ENCODE peak calls at places on chromosomes 2 and 18, in nine cellular contexts. One of them, this sample, is unnamed.
A peak's percentile ranks its signal among the peaks of the same experiment; 100 is the strongest.

GRCh38 chr2:118847447-118848172 is at the start of gene EN1:
- DNase-seq in ovary: no peak
- DNase-seq in upper lobe of left lung: peak; percentile 84
- DNase-seq in transverse colon: no peak
- DNase-seq in H1: no peak
- DNase-seq in stomach: no peak
- DNase-seq in K562: peak; percentile 91
- DNase-seq in tibial nerve: no peak
- DNase-seq in SK-N-SH: peak; percentile 61
- DNase-seq in this sample: no peak

GRCh38 chr2:121075006-121075545 is 209.9 kb downstream of the TFCP2L1 start:
- DNase-seq in SK-N-SH: peak; percentile 80
- DNase-seq in transverse colon: peak; percentile 18
- DNase-seq in ovary: peak; percentile 78
- DNase-seq in tibial nerve: peak; percentile 19
- DNase-seq in stomach: peak; percentile 54
- DNase-seq in K562: peak; percentile 85
- DNase-seq in H1: peak; percentile 97
- DNase-seq in upper lobe of left lung: no peak
- DNase-seq in this sample: no peak

GRCh38 chr2:46025683-46026082 is 271.5 kb upstream of the EPAS1 start:
- DNase-seq in tibial nerve: no peak
- DNase-seq in stomach: no peak
- DNase-seq in SK-N-SH: no peak
- DNase-seq in K562: no peak
- DNase-seq in ovary: no peak
- DNase-seq in upper lobe of left lung: no peak
- DNase-seq in H1: no peak
- DNase-seq in transverse colon: no peak
- DNase-seq in this sample: no peak

GRCh38 chr2:233566141-233566956 is at the start of gene USP40:
- DNase-seq in H1: peak; percentile 83
- DNase-seq in stomach: peak; percentile 89
- DNase-seq in ovary: peak; percentile 87
- DNase-seq in upper lobe of left lung: peak; percentile 95
- DNase-seq in tibial nerve: peak; percentile 65
- DNase-seq in K562: peak; percentile 78
- DNase-seq in transverse colon: peak; percentile 88
- DNase-seq in SK-N-SH: peak; percentile 90
- DNase-seq in this sample: peak; percentile 96

GRCh38 chr2:204535764-204536163 is 9.5 kb upstream of the PARD3B start:
- DNase-seq in K562: no peak
- DNase-seq in SK-N-SH: no peak
- DNase-seq in stomach: no peak
- DNase-seq in H1: no peak
- DNase-seq in upper lobe of left lung: no peak
- DNase-seq in transverse colon: no peak
- DNase-seq in ovary: no peak
- DNase-seq in tibial nerve: no peak
- DNase-seq in this sample: no peak

GRCh38 chr2:234953116-234954031 is 1.6 kb downstream of the SH3BP4 start:
- DNase-seq in tibial nerve: no peak
- DNase-seq in H1: no peak
- DNase-seq in K562: no peak
- DNase-seq in ovary: no peak
- DNase-seq in upper lobe of left lung: no peak
- DNase-seq in SK-N-SH: no peak
- DNase-seq in transverse colon: no peak
- DNase-seq in stomach: peak; percentile 58
- DNase-seq in this sample: no peak

GRCh38 chr18:72651033-72651432 is 106.9 kb upstream of the CBLN2 start:
- DNase-seq in ovary: no peak
- DNase-seq in SK-N-SH: no peak
- DNase-seq in K562: no peak
- DNase-seq in upper lobe of left lung: no peak
- DNase-seq in stomach: no peak
- DNase-seq in transverse colon: no peak
- DNase-seq in H1: no peak
- DNase-seq in tibial nerve: no peak
- DNase-seq in this sample: no peak

GRCh38 chr2:144967971-144968370 is 448.1 kb upstream of the ZEB2 start:
- DNase-seq in upper lobe of left lung: no peak
- DNase-seq in stomach: no peak
- DNase-seq in SK-N-SH: no peak
- DNase-seq in H1: no peak
- DNase-seq in transverse colon: no peak
- DNase-seq in tibial nerve: no peak
- DNase-seq in K562: no peak
- DNase-seq in ovary: no peak
- DNase-seq in this sample: no peak

GRCh38 chr2:209918251-209918650 is 84.2 kb upstream of the RPE start:
- DNase-seq in tibial nerve: no peak
- DNase-seq in transverse colon: no peak
- DNase-seq in K562: no peak
- DNase-seq in SK-N-SH: no peak
- DNase-seq in ovary: no peak
- DNase-seq in H1: no peak
- DNase-seq in upper lobe of left lung: no peak
- DNase-seq in stomach: no peak
- DNase-seq in this sample: no peak

DNA sequence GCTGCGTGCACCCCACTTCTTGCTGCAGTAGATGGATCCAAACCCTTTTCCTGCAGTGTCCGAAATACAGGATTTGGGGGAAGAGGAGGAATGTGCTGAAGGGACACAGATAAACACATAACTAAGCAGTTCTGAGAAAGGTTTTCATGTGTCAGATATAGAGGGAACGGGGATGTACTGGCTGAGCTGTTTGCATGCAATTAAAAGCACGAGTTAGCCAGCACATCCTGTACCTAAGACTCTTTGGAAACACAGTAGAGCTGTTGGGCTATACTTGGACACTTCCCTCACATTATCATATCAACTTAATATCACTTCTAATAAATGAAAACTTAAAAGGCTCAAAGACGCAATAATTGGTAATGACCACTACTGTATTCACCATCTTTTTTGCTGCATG is 377.4 kb downstream of the XIRP2 start:
- DNase-seq in tibial nerve: no peak
- DNase-seq in ovary: no peak
- DNase-seq in stomach: no peak
- DNase-seq in K562: no peak
- DNase-seq in H1: no peak
- DNase-seq in SK-N-SH: no peak
- DNase-seq in transverse colon: no peak
- DNase-seq in upper lobe of left lung: no peak
- DNase-seq in this sample: no peak
- H3K36me3 ChIP-seq in tibial nerve: no peaks in the 10 kb centered on the region
- H3K36me3 ChIP-seq in ovary: no peaks in the 10 kb centered on the region
- H3K36me3 ChIP-seq in stomach: no peaks in the 10 kb centered on the region
- H3K36me3 ChIP-seq in K562: no peaks in the 10 kb centered on the region
- H3K36me3 ChIP-seq in H1: no peaks in the 10 kb centered on the region
- H3K36me3 ChIP-seq in SK-N-SH: no peaks in the 10 kb centered on the region
- H3K36me3 ChIP-seq in transverse colon: no peaks in the 10 kb centered on the region
- H3K36me3 ChIP-seq in upper lobe of left lung: no peaks in the 10 kb centered on the region
- H3K36me3 ChIP-seq in this sample: no peaks in the 10 kb centered on the region

GRCh38 chr18:13730486-13730885 is 4.0 kb downstream of the RNMT start:
- DNase-seq in SK-N-SH: no peak
- DNase-seq in H1: no peak
- DNase-seq in upper lobe of left lung: no peak
- DNase-seq in K562: no peak
- DNase-seq in stomach: no peak
- DNase-seq in ovary: no peak
- DNase-seq in transverse colon: no peak
- DNase-seq in tibial nerve: no peak
- DNase-seq in this sample: no peak

GRCh38 chr18:13726228-13726971 is at the start of the genes FAM210A and RNMT:
- DNase-seq in tibial nerve: peak; percentile 94
- DNase-seq in H1: peak; percentile 80
- DNase-seq in SK-N-SH: peak; percentile 90
- DNase-seq in stomach: peak; percentile 96
- DNase-seq in transverse colon: peak; percentile 97
- DNase-seq in upper lobe of left lung: peak; percentile 99
- DNase-seq in ovary: peak; percentile 94
- DNase-seq in K562: peak; percentile 81
- DNase-seq in this sample: peak; percentile 99

GRCh38 chr18:13725566-13726227 is 661 bp downstream of the FAM210A start:
- DNase-seq in transverse colon: no peak
- DNase-seq in H1: no peak
- DNase-seq in ovary: no peak
- DNase-seq in K562: no peak
- DNase-seq in SK-N-SH: no peak
- DNase-seq in tibial nerve: no peak
- DNase-seq in upper lobe of left lung: no peak
- DNase-seq in stomach: no peak
- DNase-seq in this sample: no peak

DNA sequence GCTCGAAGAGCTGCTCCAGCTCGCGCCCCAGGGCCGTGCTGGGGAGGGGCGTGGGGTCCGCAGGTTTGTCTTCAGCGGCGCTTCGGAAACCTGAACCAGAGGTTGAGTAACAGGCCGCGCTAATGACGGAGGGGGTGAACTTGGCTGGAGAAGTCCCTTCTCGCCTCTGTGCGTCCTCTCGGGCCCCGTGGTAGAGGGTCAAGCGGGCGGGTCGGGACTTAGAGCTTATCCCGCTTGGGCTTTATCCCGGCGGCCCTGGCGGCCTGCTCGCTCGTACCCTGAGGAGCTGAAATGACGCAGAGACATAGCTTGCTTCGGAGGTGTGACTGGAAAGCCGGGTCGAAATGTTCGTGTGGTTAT is 479 bp downstream of the RNMT start:
- DNase-seq in transverse colon: peak; percentile 47
- DNase-seq in ovary: peak; percentile 64
- DNase-seq in upper lobe of left lung: peak; percentile 88
- DNase-seq in SK-N-SH: no peak
- DNase-seq in K562: no peak
- DNase-seq in H1: no peak
- DNase-seq in tibial nerve: peak; percentile 37
- DNase-seq in stomach: peak; percentile 38
- DNase-seq in this sample: peak; percentile 93
- TF ChIP-seq EP300 in transverse colon: no peak
- TF ChIP-seq EP300 in ovary: no peak
- TF ChIP-seq EP300 in upper lobe of left lung: no peak
- TF ChIP-seq EP300 in SK-N-SH: no peak
- TF ChIP-seq EP300 in K562: no peak
- TF ChIP-seq EP300 in H1: no peak
- TF ChIP-seq EP300 in tibial nerve: no peak
- TF ChIP-seq EP300 in stomach: no peak
- TF ChIP-seq EP300 in this sample: no peak

DNA sequence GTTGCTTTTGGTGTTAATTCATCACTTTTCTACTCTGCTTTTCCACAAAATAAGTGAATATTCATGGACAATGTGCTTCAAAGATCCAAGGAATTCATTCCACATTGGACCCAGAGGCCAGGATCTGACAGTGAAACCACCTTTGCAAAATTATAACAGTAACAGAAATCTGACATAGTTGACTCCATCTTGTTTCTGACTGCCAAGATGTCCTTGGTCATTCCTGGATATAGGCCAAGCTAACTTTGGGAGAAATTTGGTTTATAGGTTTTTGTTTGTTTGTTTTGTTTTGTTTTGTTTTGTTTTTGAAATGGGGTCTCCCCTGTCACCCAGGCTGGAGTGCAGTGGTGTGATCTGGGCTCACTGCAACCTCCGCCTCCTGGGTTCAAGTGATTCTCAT is 10.3 kb downstream of the MPPE1 start:
- DNase-seq in upper lobe of left lung: no peak
- DNase-seq in stomach: no peak
- DNase-seq in tibial nerve: no peak
- DNase-seq in ovary: no peak
- DNase-seq in H1: no peak
- DNase-seq in transverse colon: no peak
- DNase-seq in K562: no peak
- DNase-seq in SK-N-SH: no peak
- DNase-seq in this sample: no peak
- H3K36me3 ChIP-seq in upper lobe of left lung: peaks cover 27% of the 10 kb centered on the region
- H3K36me3 ChIP-seq in stomach: peaks cover 78% of the 10 kb centered on the region
- H3K36me3 ChIP-seq in tibial nerve: peaks cover 78% of the 10 kb centered on the region
- H3K36me3 ChIP-seq in ovary: no peaks in the 10 kb centered on the region
- H3K36me3 ChIP-seq in H1: no peaks in the 10 kb centered on the region
- H3K36me3 ChIP-seq in transverse colon: peaks cover 10% of the 10 kb centered on the region
- H3K36me3 ChIP-seq in K562: peaks cover 13% of the 10 kb centered on the region
- H3K36me3 ChIP-seq in SK-N-SH: peaks cover 8% of the 10 kb centered on the region
- H3K36me3 ChIP-seq in this sample: peaks cover 40% of the 10 kb centered on the region

DNA sequence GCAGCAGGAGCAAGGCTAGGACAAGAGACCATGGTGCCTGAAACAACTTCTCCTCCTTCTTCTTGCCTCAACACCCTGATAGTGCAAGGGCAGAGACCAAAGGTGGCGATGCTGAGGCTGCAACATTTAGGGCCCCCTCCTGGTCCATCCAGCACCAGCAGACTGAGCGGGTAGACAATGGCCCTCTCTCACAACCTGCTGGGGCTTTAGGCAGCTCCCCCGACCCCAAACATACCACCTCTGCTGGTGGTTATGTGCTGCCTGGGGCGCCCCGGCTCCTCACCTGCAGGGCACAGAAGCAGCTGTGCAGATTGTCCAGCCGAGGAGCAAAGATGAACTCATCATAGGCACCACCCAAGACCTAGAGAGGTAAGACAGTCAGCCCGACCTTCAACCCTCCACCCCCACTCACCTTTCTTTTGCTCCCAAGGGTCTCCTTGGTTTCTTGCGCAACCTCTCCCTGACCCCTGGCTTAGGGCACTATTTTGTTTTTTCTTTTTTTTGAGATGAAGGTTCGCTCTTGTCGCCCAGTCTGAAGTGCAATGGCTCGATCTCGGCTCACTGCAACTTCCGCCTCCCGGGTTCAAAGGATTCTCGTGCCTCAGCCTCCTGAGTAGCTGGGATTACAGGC is 3.5 kb downstream of the DNPEP start:
- DNase-seq in tibial nerve: no peak
- DNase-seq in upper lobe of left lung: peak; percentile 50
- DNase-seq in SK-N-SH: no peak
- DNase-seq in transverse colon: no peak
- DNase-seq in ovary: no peak
- DNase-seq in H1: no peak
- DNase-seq in stomach: no peak
- DNase-seq in K562: no peak
- DNase-seq in this sample: no peak
- TF ChIP-seq EP300 in tibial nerve: no peak
- TF ChIP-seq EP300 in upper lobe of left lung: no peak
- TF ChIP-seq EP300 in SK-N-SH: no peak
- TF ChIP-seq EP300 in transverse colon: no peak
- TF ChIP-seq EP300 in ovary: no peak
- TF ChIP-seq EP300 in H1: no peak
- TF ChIP-seq EP300 in stomach: no peak
- TF ChIP-seq EP300 in K562: no peak
- TF ChIP-seq EP300 in this sample: no peak

GRCh38 chr2:159185401-159186130 is 100.9 kb downstream of the WDSUB1 start:
- DNase-seq in SK-N-SH: peak; percentile 54
- DNase-seq in ovary: no peak
- DNase-seq in stomach: no peak
- DNase-seq in tibial nerve: no peak
- DNase-seq in upper lobe of left lung: no peak
- DNase-seq in H1: no peak
- DNase-seq in K562: peak; percentile 61
- DNase-seq in transverse colon: no peak
- DNase-seq in this sample: no peak
- H3K36me3 ChIP-seq in SK-N-SH: no peaks in the 10 kb centered on the region
- H3K36me3 ChIP-seq in ovary: no peaks in the 10 kb centered on the region
- H3K36me3 ChIP-seq in stomach: peaks cover 62% of the 10 kb centered on the region
- H3K36me3 ChIP-seq in tibial nerve: peaks cover 85% of the 10 kb centered on the region
- H3K36me3 ChIP-seq in upper lobe of left lung: peaks cover 22% of the 10 kb centered on the region
- H3K36me3 ChIP-seq in H1: no peaks in the 10 kb centered on the region
- H3K36me3 ChIP-seq in K562: no peaks in the 10 kb centered on the region
- H3K36me3 ChIP-seq in transverse colon: peaks cover 7% of the 10 kb centered on the region
- H3K36me3 ChIP-seq in this sample: peaks cover 9% of the 10 kb centered on the region